ENCODE peak calls at places on chromosomes 11 and 22, in nine cellular contexts. One of them, this sample, is unnamed. For H3K27me3, the result is how much of the 10 kb centered on the place peaks cover.

GRCh38 chr11:45247433-45247832 is 38.7 kb downstream of the SYT13 start:
- DNase-seq in GM23248: peak
- DNase-seq in HCT116: no peak
- DNase-seq in hepatocyte: no peak
- DNase-seq in fibroblast of lung: no peak
- DNase-seq in neural progenitor cell: no peak
- DNase-seq in neuronal stem cell: no peak
- DNase-seq in IMR-90: no peak
- DNase-seq in H1: no peak
- DNase-seq in this sample: peak

GRCh38 chr11:422249-422656 is 7.5 kb upstream of the SIGIRR start:
- DNase-seq in IMR-90: no peak
- DNase-seq in GM23248: no peak
- DNase-seq in neuronal stem cell: no peak
- DNase-seq in fibroblast of lung: no peak
- DNase-seq in neural progenitor cell: no peak
- DNase-seq in HCT116: no peak
- DNase-seq in hepatocyte: no peak
- DNase-seq in H1: no peak
- DNase-seq in this sample: no peak

GRCh38 chr11:12769834-12770345 is 95.7 kb downstream of the TEAD1 start:
- DNase-seq in neuronal stem cell: no peak
- DNase-seq in GM23248: peak
- DNase-seq in H1: no peak
- DNase-seq in HCT116: peak
- DNase-seq in IMR-90: peak
- DNase-seq in neural progenitor cell: no peak
- DNase-seq in fibroblast of lung: peak
- DNase-seq in hepatocyte: no peak
- DNase-seq in this sample: no peak

GRCh38 chr22:49040111-49040510 is 787.6 kb downstream of the BRD1 start:
- DNase-seq in hepatocyte: no peak
- DNase-seq in neuronal stem cell: no peak
- DNase-seq in neural progenitor cell: no peak
- DNase-seq in GM23248: no peak
- DNase-seq in fibroblast of lung: no peak
- DNase-seq in IMR-90: no peak
- DNase-seq in HCT116: no peak
- DNase-seq in H1: no peak
- DNase-seq in this sample: peak

GRCh38 chr11:122746050-122746478 is 90.5 kb downstream of the UBASH3B start:
- DNase-seq in IMR-90: no peak
- DNase-seq in neuronal stem cell: no peak
- DNase-seq in neural progenitor cell: no peak
- DNase-seq in H1: no peak
- DNase-seq in GM23248: no peak
- DNase-seq in HCT116: no peak
- DNase-seq in hepatocyte: no peak
- DNase-seq in fibroblast of lung: no peak
- DNase-seq in this sample: peak

GRCh38 chr11:68380786-68381622 is 68.6 kb downstream of the LRP5 start:
- DNase-seq in GM23248: no peak
- DNase-seq in HCT116: no peak
- DNase-seq in IMR-90: peak
- DNase-seq in neuronal stem cell: no peak
- DNase-seq in hepatocyte: no peak
- DNase-seq in fibroblast of lung: no peak
- DNase-seq in neural progenitor cell: no peak
- DNase-seq in H1: no peak
- DNase-seq in this sample: peak

GRCh38 chr11:16812274-16812673 is 73.8 kb downstream of the C11orf58 start:
- DNase-seq in GM23248: no peak
- DNase-seq in hepatocyte: peak
- DNase-seq in neuronal stem cell: peak
- DNase-seq in H1: no peak
- DNase-seq in fibroblast of lung: no peak
- DNase-seq in neural progenitor cell: peak
- DNase-seq in HCT116: no peak
- DNase-seq in IMR-90: no peak
- DNase-seq in this sample: no peak

GRCh38 chr22:48957311-48957986 is 870.2 kb downstream of the BRD1 start:
- DNase-seq in IMR-90: no peak
- DNase-seq in H1: no peak
- DNase-seq in neural progenitor cell: no peak
- DNase-seq in hepatocyte: no peak
- DNase-seq in neuronal stem cell: no peak
- DNase-seq in fibroblast of lung: no peak
- DNase-seq in GM23248: no peak
- DNase-seq in HCT116: no peak
- DNase-seq in this sample: peak

GRCh38 chr11:96015911-96016565 is 92.1 kb upstream of the MTMR2 start:
- DNase-seq in neuronal stem cell: no peak
- DNase-seq in fibroblast of lung: no peak
- DNase-seq in HCT116: no peak
- DNase-seq in hepatocyte: no peak
- DNase-seq in H1: no peak
- DNase-seq in IMR-90: no peak
- DNase-seq in GM23248: no peak
- DNase-seq in neural progenitor cell: no peak
- DNase-seq in this sample: no peak

GRCh38 chr11:121797496-121797895 is 318.5 kb downstream of the BLID start:
- DNase-seq in neuronal stem cell: no peak
- DNase-seq in HCT116: no peak
- DNase-seq in GM23248: no peak
- DNase-seq in fibroblast of lung: no peak
- DNase-seq in neural progenitor cell: no peak
- DNase-seq in H1: no peak
- DNase-seq in IMR-90: no peak
- DNase-seq in hepatocyte: no peak
- DNase-seq in this sample: peak

GRCh38 chr11:45483361-45483760 is 182.1 kb downstream of the CHST1 start:
- DNase-seq in fibroblast of lung: no peak
- DNase-seq in IMR-90: no peak
- DNase-seq in neural progenitor cell: no peak
- DNase-seq in HCT116: no peak
- DNase-seq in hepatocyte: no peak
- DNase-seq in neuronal stem cell: no peak
- DNase-seq in GM23248: no peak
- DNase-seq in H1: no peak
- DNase-seq in this sample: no peak

GRCh38 chr11:3095712-3096361 is 38.6 kb upstream of the CARS1 start:
- DNase-seq in GM23248: peak
- DNase-seq in H1: no peak
- DNase-seq in fibroblast of lung: peak
- DNase-seq in hepatocyte: peak
- DNase-seq in HCT116: no peak
- DNase-seq in IMR-90: peak
- DNase-seq in neuronal stem cell: peak
- DNase-seq in neural progenitor cell: peak
- DNase-seq in this sample: peak

GRCh38 chr11:26823963-26824362 is 102.1 kb upstream of the SLC5A12 start:
- DNase-seq in HCT116: no peak
- DNase-seq in hepatocyte: no peak
- DNase-seq in neural progenitor cell: no peak
- DNase-seq in neuronal stem cell: no peak
- DNase-seq in GM23248: no peak
- DNase-seq in IMR-90: no peak
- DNase-seq in H1: no peak
- DNase-seq in fibroblast of lung: no peak
- DNase-seq in this sample: no peak

GRCh38 chr11:35550374-35551036 is 25.1 kb upstream of the PAMR1 start:
- DNase-seq in GM23248: peak
- DNase-seq in H1: no peak
- DNase-seq in HCT116: no peak
- DNase-seq in hepatocyte: no peak
- DNase-seq in IMR-90: peak
- DNase-seq in fibroblast of lung: no peak
- DNase-seq in neural progenitor cell: no peak
- DNase-seq in neuronal stem cell: no peak
- DNase-seq in this sample: no peak

GRCh38 chr22:46539169-46539568 is 1.7 kb upstream of the CELSR1 start:
- DNase-seq in H1: no peak
- DNase-seq in neuronal stem cell: no peak
- DNase-seq in IMR-90: no peak
- DNase-seq in neural progenitor cell: no peak
- DNase-seq in GM23248: no peak
- DNase-seq in hepatocyte: no peak
- DNase-seq in HCT116: no peak
- DNase-seq in fibroblast of lung: no peak
- DNase-seq in this sample: peak

GRCh38 chr11:87036756-87037449 is 831 bp upstream of the TMEM135 start:
- DNase-seq in fibroblast of lung: no peak
- DNase-seq in GM23248: no peak
- DNase-seq in H1: peak
- DNase-seq in neuronal stem cell: peak
- DNase-seq in neural progenitor cell: no peak
- DNase-seq in hepatocyte: no peak
- DNase-seq in IMR-90: no peak
- DNase-seq in HCT116: no peak
- DNase-seq in this sample: peak

GRCh38 chr11:47786373-47786772 is 19.2 kb upstream of the FNBP4 start:
- DNase-seq in neuronal stem cell: no peak
- DNase-seq in H1: no peak
- DNase-seq in fibroblast of lung: peak
- DNase-seq in GM23248: peak
- DNase-seq in HCT116: no peak
- DNase-seq in hepatocyte: no peak
- DNase-seq in neural progenitor cell: no peak
- DNase-seq in IMR-90: peak
- DNase-seq in this sample: no peak

GRCh38 chr22:50714150-50714549 is 23.9 kb upstream of the ACR start:
- DNase-seq in GM23248: no peak
- DNase-seq in neuronal stem cell: no peak
- DNase-seq in H1: no peak
- DNase-seq in IMR-90: no peak
- DNase-seq in neural progenitor cell: no peak
- DNase-seq in HCT116: no peak
- DNase-seq in fibroblast of lung: no peak
- DNase-seq in hepatocyte: no peak
- DNase-seq in this sample: no peak

GRCh38 chr11:66181632-66182345 is 86.7 kb upstream of the RAB1B start:
- DNase-seq in IMR-90: no peak
- DNase-seq in neural progenitor cell: no peak
- DNase-seq in neuronal stem cell: no peak
- DNase-seq in HCT116: no peak
- DNase-seq in hepatocyte: no peak
- DNase-seq in fibroblast of lung: no peak
- DNase-seq in H1: no peak
- DNase-seq in GM23248: peak
- DNase-seq in this sample: no peak

GRCh38 chr11:129375731-129376657 is at the start of gene BARX2:
- DNase-seq in H1: no peak
- DNase-seq in fibroblast of lung: peak
- DNase-seq in neuronal stem cell: peak
- DNase-seq in HCT116: peak
- DNase-seq in neural progenitor cell: peak
- DNase-seq in GM23248: peak
- DNase-seq in hepatocyte: peak
- DNase-seq in IMR-90: peak
- DNase-seq in this sample: peak

GRCh38 chr11:129374993-129375721 is 491 bp upstream of the BARX2 start:
- DNase-seq in H1: no peak
- DNase-seq in GM23248: peak
- DNase-seq in hepatocyte: peak
- DNase-seq in neuronal stem cell: peak
- DNase-seq in neural progenitor cell: no peak
- DNase-seq in HCT116: no peak
- DNase-seq in fibroblast of lung: peak
- DNase-seq in IMR-90: no peak
- DNase-seq in this sample: no peak

GRCh38 chr11:129374081-129374992 is 1.3 kb upstream of the BARX2 start:
- DNase-seq in GM23248: peak
- DNase-seq in neural progenitor cell: peak
- DNase-seq in fibroblast of lung: peak
- DNase-seq in hepatocyte: no peak
- DNase-seq in HCT116: no peak
- DNase-seq in IMR-90: no peak
- DNase-seq in H1: no peak
- DNase-seq in neuronal stem cell: peak
- DNase-seq in this sample: peak

GRCh38 chr11:129372609-129373488 is 2.8 kb upstream of the BARX2 start:
- DNase-seq in hepatocyte: no peak
- DNase-seq in GM23248: peak
- DNase-seq in HCT116: no peak
- DNase-seq in fibroblast of lung: no peak
- DNase-seq in neural progenitor cell: peak
- DNase-seq in IMR-90: no peak
- DNase-seq in H1: no peak
- DNase-seq in neuronal stem cell: peak
- DNase-seq in this sample: peak

GRCh38 chr11:129373489-129373953 is 2.1 kb upstream of the BARX2 start:
- DNase-seq in neural progenitor cell: peak
- DNase-seq in hepatocyte: no peak
- DNase-seq in H1: no peak
- DNase-seq in fibroblast of lung: peak
- DNase-seq in GM23248: peak
- DNase-seq in HCT116: no peak
- DNase-seq in IMR-90: no peak
- DNase-seq in neuronal stem cell: no peak
- DNase-seq in this sample: peak
- H3K27me3 ChIP-seq in neural progenitor cell: half or more
- H3K27me3 ChIP-seq in hepatocyte: half or more
- H3K27me3 ChIP-seq in H1: half or more
- H3K27me3 ChIP-seq in fibroblast of lung: half or more
- H3K27me3 ChIP-seq in GM23248: half or more
- H3K27me3 ChIP-seq in HCT116: half or more
- H3K27me3 ChIP-seq in IMR-90: half or more
- H3K27me3 ChIP-seq in neuronal stem cell: half or more
- H3K27me3 ChIP-seq in this sample: half or more

GRCh38 chr11:73463359-73463758 is 87.2 kb downstream of the RELT start:
- DNase-seq in hepatocyte: no peak
- DNase-seq in neural progenitor cell: no peak
- DNase-seq in fibroblast of lung: peak
- DNase-seq in HCT116: no peak
- DNase-seq in neuronal stem cell: no peak
- DNase-seq in IMR-90: peak
- DNase-seq in GM23248: peak
- DNase-seq in H1: no peak
- DNase-seq in this sample: peak
- H2AFZ ChIP-seq in hepatocyte: no peak
- H2AFZ ChIP-seq in neural progenitor cell: no peak
- H2AFZ ChIP-seq in fibroblast of lung: no peak
- H2AFZ ChIP-seq in HCT116: no peak
- H2AFZ ChIP-seq in neuronal stem cell: no peak
- H2AFZ ChIP-seq in IMR-90: no peak
- H2AFZ ChIP-seq in GM23248: no peak
- H2AFZ ChIP-seq in H1: no peak
- H2AFZ ChIP-seq in this sample: no peak

GRCh38 chr22:36783743-36784142 is 7.8 kb upstream of the IFT27 start:
- DNase-seq in GM23248: no peak
- DNase-seq in neural progenitor cell: no peak
- DNase-seq in hepatocyte: no peak
- DNase-seq in IMR-90: no peak
- DNase-seq in fibroblast of lung: no peak
- DNase-seq in neuronal stem cell: no peak
- DNase-seq in HCT116: no peak
- DNase-seq in H1: no peak
- DNase-seq in this sample: no peak
- H3K27ac ChIP-seq in GM23248: no peak
- H3K27ac ChIP-seq in neural progenitor cell: no peak
- H3K27ac ChIP-seq in hepatocyte: no peak
- H3K27ac ChIP-seq in IMR-90: no peak
- H3K27ac ChIP-seq in fibroblast of lung: no peak
- H3K27ac ChIP-seq in neuronal stem cell: no peak
- H3K27ac ChIP-seq in HCT116: no peak
- H3K27ac ChIP-seq in H1: no peak
- H3K27ac ChIP-seq in this sample: no peak

GRCh38 chr22:36069368-36069767 is 40.7 kb upstream of the RBFOX2 start:
- DNase-seq in neuronal stem cell: no peak
- DNase-seq in H1: no peak
- DNase-seq in IMR-90: no peak
- DNase-seq in fibroblast of lung: no peak
- DNase-seq in neural progenitor cell: no peak
- DNase-seq in HCT116: no peak
- DNase-seq in GM23248: no peak
- DNase-seq in hepatocyte: no peak
- DNase-seq in this sample: no peak
- H3K27me3 ChIP-seq in neuronal stem cell: under half
- H3K27me3 ChIP-seq in H1: under half
- H3K27me3 ChIP-seq in IMR-90: under half
- H3K27me3 ChIP-seq in fibroblast of lung: under half
- H3K27me3 ChIP-seq in neural progenitor cell: under half
- H3K27me3 ChIP-seq in HCT116: under half
- H3K27me3 ChIP-seq in GM23248: under half
- H3K27me3 ChIP-seq in hepatocyte: under half
- H3K27me3 ChIP-seq in this sample: under half